ENCODE peak calls at places on chromosomes 2 and 18, in six cellular contexts. Z is psoas muscle, X is cardiac fibroblast, J is fibroblast of mammary gland, T is fibroblast of the aortic adventitia, D is AG04449. R is an unnamed sample.

GRCh38 chr2:59733970-59734369 is 819.5 kb downstream of the BCL11A start:
- DNase-seq in T (no peak), X (no peak), Z (no peak), J (no peak), D (no peak), R (no peak)

GRCh38 chr18:74731097-74731496 is 133.4 kb downstream of the ZNF407 start:
- DNase-seq in J (peak; percentile 68), T (peak; percentile 86), X (peak; percentile 26), Z (no peak), D (peak; percentile 45), R (peak; percentile 56)

GRCh38 chr2:226184940-226185575 is 614.6 kb downstream of the IRS1 start:
- DNase-seq in X (peak; percentile 55), J (peak; percentile 69), D (no peak), T (peak; percentile 56), Z (no peak), R (peak; percentile 65)

GRCh38 chr18:48802543-48803428 is 148.0 kb downstream of the SMAD7 start:
- DNase-seq in D (no peak), T (no peak), Z (no peak), X (no peak), J (no peak), R (no peak)

GRCh38 chr2:184692137-184692734 is 93.9 kb downstream of the ZNF804A start:
- DNase-seq in Z (no peak), D (no peak), T (peak; percentile 80), X (peak; percentile 2), J (peak; percentile 26), R (peak; percentile 7)

GRCh38 chr2:230254152-230254881 is 28.8 kb downstream of the SP140 start:
- DNase-seq in J (no peak), T (no peak), Z (no peak), D (no peak), X (no peak), R (no peak)

GRCh38 chr18:12233378-12233777 is 20.8 kb upstream of the CIDEA start:
- DNase-seq in T (peak; percentile 30), Z (no peak), D (no peak), J (no peak), X (no peak), R (no peak)

GRCh38 chr18:62716679-62717058 is 1.3 kb downstream of the PHLPP1 start:
- DNase-seq in T (no peak), J (peak; percentile 16), D (no peak), X (peak; percentile 24), Z (peak; percentile 43), R (no peak)

GRCh38 chr2:28391564-28392296 is 928 bp upstream of the FOSL2 start:
- DNase-seq in Z (peak; percentile 95), J (peak; percentile 90), X (peak; percentile 98), T (peak; percentile 92), D (no peak), R (peak; percentile 94)

GRCh38 chr2:240567137-240567871 is 980 bp upstream of the RNPEPL1 start:
- DNase-seq in T (no peak), X (no peak), J (peak; percentile 27), Z (peak; percentile 29), D (no peak), R (no peak)

GRCh38 chr18:6650063-6650462 is 79.5 kb upstream of the ARHGAP28 start:
- DNase-seq in Z (no peak), D (no peak), X (no peak), J (no peak), T (no peak), R (no peak)

GRCh38 chr18:10409041-10409440 is 45.4 kb upstream of the APCDD1 start:
- DNase-seq in X (no peak), Z (no peak), D (no peak), T (no peak), J (no peak), R (no peak)

GRCh38 chr2:169034256-169034655 is 3.1 kb upstream of the ABCB11 start:
- DNase-seq in D (no peak), T (no peak), X (peak; percentile 27), Z (no peak), J (no peak), R (peak; percentile 37)

GRCh38 chr2:29691386-29691950 is 229.9 kb downstream of the ALK start:
- DNase-seq in X (no peak), Z (no peak), D (no peak), T (no peak), J (no peak), R (no peak)

GRCh38 chr2:28495551-28496284 is at the start of gene PLB1:
- DNase-seq in X (no peak), Z (no peak), J (no peak), T (no peak), D (no peak), R (no peak)

GRCh38 chr2:226699321-226699720 is 100.3 kb downstream of the IRS1 start:
- DNase-seq in D (no peak), T (peak; percentile 61), Z (peak; percentile 77), X (peak; percentile 57), J (peak; percentile 86), R (peak; percentile 63)

GRCh38 chr2:1014802-1015201 is 64.2 kb downstream of the SNTG2 start:
- DNase-seq in J (no peak), X (no peak), T (no peak), Z (no peak), D (no peak), R (no peak)

GRCh38 chr2:22002066-22002465 is 878.3 kb downstream of the TDRD15 start:
- DNase-seq in T (no peak), Z (no peak), D (no peak), J (no peak), X (no peak), R (peak; percentile 3)

GRCh38 chr2:21996339-21996738 is 872.6 kb downstream of the TDRD15 start:
- DNase-seq in D (no peak), T (no peak), X (no peak), Z (no peak), J (no peak), R (no peak)

GRCh38 chr2:21999522-21999921 is 875.8 kb downstream of the TDRD15 start:
- DNase-seq in Z (no peak), T (no peak), D (no peak), X (no peak), J (no peak), R (no peak)
- TF ChIP-seq CTCF in Z (no peak), T (no peak), D (no peak), X (no peak), J (no peak), R (no peak)

GRCh38 chr2:217849576-217849975 is 153.2 kb downstream of the TNS1 start:
- DNase-seq in T (no peak), D (no peak), X (no peak), Z (no peak), J (no peak), R (no peak)
- H3K4me3 ChIP-seq in T (no peak overlapping the region), D (no peak overlapping the region), X (no peak overlapping the region), Z (no peak overlapping the region), J (no peak overlapping the region), R (no peak overlapping the region)

DNA sequence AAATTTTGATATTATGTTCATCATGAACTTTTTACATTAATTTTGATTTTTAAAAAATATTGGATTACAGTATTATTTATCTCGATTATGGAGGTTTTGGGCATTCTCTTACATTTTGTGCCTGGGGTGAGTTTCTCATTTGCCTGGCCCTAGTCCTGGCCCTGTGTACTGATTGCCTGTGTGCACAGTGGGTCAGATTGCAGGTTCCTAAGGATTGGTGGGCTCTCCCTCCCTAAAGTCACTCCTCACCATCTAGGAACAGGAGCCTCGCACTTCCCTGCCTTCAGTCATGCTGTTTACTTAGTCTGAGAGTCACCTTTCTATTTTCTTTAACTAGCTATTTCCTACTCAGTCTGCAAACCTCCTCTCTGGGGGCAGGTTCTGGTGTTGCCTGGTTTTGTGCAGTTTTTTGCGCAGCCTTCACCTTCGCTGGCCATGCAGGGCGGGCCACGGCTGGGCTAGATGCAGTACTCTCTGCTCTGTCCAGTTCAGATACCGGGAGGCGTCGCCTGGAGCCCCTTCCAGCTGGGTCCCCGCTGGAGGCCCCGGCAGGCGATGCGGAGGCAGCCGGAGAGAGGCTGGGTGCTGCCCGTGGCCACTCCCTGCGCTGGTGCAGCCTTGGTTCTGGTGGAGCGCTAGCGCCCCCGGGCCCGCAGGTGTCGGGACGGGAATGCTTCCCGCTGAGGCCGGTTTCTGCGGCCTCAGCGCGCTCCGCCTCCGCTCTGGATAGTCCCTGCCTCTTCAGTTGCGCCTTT is 23.3 kb upstream of the MC5R start:
- DNase-seq in T (peak; percentile 31), J (peak; percentile 34), D (no peak), X (peak; percentile 48), Z (peak; percentile 60), R (peak; percentile 37)
- TF ChIP-seq CTCF in T (peak; percentile 42), J (peak; percentile 25), D (peak; percentile 22), X (peak; percentile 45), Z (peak; percentile 47), R (peak; percentile 26)

DNA sequence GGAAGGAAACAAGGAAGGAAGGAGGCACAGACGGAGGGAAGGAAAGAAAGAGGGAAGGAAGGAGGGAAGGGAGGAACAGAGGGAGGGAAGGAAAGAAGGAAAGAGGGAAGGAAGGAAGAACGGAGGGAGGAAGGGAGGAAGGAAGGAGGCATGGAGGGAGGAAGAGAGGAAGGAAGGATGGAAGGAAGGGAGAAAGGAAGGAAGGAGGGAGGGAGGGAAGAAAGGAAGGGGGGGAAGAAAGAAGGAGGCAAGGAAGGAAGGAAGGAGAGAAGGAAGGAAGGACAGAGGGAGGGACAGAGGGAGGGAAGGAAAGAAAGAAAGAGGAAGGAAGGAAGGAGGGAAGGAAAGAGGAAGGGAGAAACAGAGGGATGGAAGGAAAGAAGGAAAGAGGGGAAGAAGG is 7.6 kb upstream of the ACOXL start:
- DNase-seq in J (no peak), D (no peak), Z (no peak), T (no peak), X (no peak), R (no peak)
- H3K4me3 ChIP-seq in J (no peak overlapping the region), D (no peak overlapping the region), Z (no peak overlapping the region), T (no peak overlapping the region), X (no peak overlapping the region), R (no peak overlapping the region)

DNA sequence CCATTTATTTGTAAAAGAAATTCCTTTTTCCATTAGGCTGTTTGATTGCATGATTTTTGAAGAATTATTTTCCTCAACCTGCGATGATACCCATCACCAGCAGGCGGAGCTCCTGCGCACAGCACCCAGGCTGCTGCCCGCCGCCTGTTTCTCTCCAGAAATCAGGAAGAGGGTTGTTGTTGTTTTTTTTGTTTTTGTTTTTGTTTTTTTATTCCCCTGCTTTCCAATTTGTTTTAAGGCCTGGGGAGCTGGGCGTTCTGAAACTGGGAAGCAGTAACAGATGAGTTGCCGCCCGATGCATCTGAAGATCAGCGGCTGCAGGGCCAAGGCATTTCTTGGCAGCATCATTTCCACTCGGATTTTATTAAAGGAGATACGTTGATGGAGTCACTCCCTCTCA is 132.1 kb downstream of the MBP start:
- DNase-seq in T (peak; percentile 57), X (peak; percentile 60), J (peak; percentile 41), Z (peak; percentile 58), D (no peak), R (peak; percentile 55)
- TF ChIP-seq CTCF in T (peak; percentile 97), X (peak; percentile 99), J (peak; percentile 98), Z (peak; percentile 99), D (peak; percentile 86), R (peak; percentile 99)

DNA sequence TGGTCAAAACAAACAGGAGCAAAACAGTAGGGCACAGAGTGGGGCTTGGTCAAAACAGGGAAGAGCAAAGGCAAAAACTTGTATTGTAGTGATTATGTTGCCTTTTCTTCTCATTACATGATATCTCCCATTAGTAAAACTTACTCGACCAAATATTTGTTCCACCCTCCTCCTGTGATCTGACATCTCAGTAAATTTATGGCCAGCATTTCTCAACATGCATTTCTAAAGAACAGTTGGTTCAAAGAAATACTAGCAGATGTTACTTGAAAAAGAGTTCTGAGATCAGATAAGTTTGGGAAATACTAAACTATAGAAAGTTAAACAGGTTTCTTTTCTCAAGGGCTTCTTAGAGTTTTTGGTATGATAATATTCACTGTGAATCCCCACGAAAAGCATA is 423.1 kb downstream of the FIGN start:
- DNase-seq in X (no peak), T (peak; percentile 2), D (no peak), J (peak; percentile 37), Z (no peak), R (no peak)
- H3K4me3 ChIP-seq in X (no peak overlapping the region), T (no peak overlapping the region), D (no peak overlapping the region), J (no peak overlapping the region), Z (no peak overlapping the region), R (no peak overlapping the region)

R was measured in fibroblast of pulmonary artery.